ENCODE peak calls at places on chromosomes 11 and 22, in six cellular contexts. X is right atrium auricular region, U is pancreas, B is mammary epithelial cell, D is osteoblast, L is IMR-90. F is an unnamed sample.

GRCh38 chr11:59192446-59193020 is 20.2 kb downstream of the MPEG1 start:
- DNase-seq in D (no peak), B (no peak), X (no peak), U (no peak), L (no peak), F (no peak)

GRCh38 chr11:92123540-92123939 is 101.1 kb upstream of the FAT3 start:
- DNase-seq in L (peak; percentile 0), B (peak; percentile 72), U (no peak), D (no peak), X (no peak), F (no peak)

GRCh38 chr11:78742430-78742829 is 167.8 kb upstream of the NARS2 start:
- DNase-seq in L (peak; percentile 6), U (peak; percentile 85), D (no peak), X (peak; percentile 59), B (peak; percentile 54), F (peak; percentile 92)

GRCh38 chr11:11155962-11156815 is 196.9 kb downstream of the CSNK2A3 start:
- DNase-seq in D (peak; percentile 36), U (no peak), L (no peak), X (no peak), B (no peak), F (no peak)

GRCh38 chr11:62264004-62264403 is 6.0 kb upstream of the SCGB2A2 start:
- DNase-seq in B (no peak), D (no peak), L (peak; percentile 7), X (no peak), U (no peak), F (no peak)

GRCh38 chr11:76217653-76218160 is 11.4 kb upstream of the WNT11 start:
- DNase-seq in U (no peak), L (no peak), B (no peak), X (no peak), D (no peak), F (no peak)

GRCh38 chr11:84905411-84905810 is 721.7 kb downstream of the DLG2 start:
- DNase-seq in U (no peak), X (no peak), L (peak; percentile 22), B (peak; percentile 11), D (no peak), F (no peak)

GRCh38 chr22:39176067-39176621 is 23.7 kb upstream of the CBX7 start:
- DNase-seq in U (peak; percentile 45), X (no peak), D (peak; percentile 93), B (no peak), L (peak; percentile 58), F (peak; percentile 82)

GRCh38 chr11:10572533-10572932 is 4.1 kb upstream of the LYVE1 start:
- DNase-seq in B (no peak), L (no peak), X (no peak), U (no peak), D (no peak), F (no peak)

GRCh38 chr11:117193130-117194020 is 5.8 kb upstream of the TAGLN start:
- DNase-seq in L (no peak), X (no peak), U (no peak), B (no peak), D (peak; percentile 19), F (no peak)

GRCh38 chr11:117192401-117192875 is 6.7 kb upstream of the TAGLN start:
- DNase-seq in U (no peak), B (no peak), L (no peak), D (peak; percentile 31), X (no peak), F (no peak)

GRCh38 chr11:117195208-117195607 is 4.0 kb upstream of the TAGLN start:
- DNase-seq in X (no peak), L (no peak), D (peak; percentile 52), B (no peak), U (peak; percentile 79), F (no peak)

GRCh38 chr11:117195761-117196160 is 3.4 kb upstream of the TAGLN start:
- DNase-seq in D (peak; percentile 38), X (no peak), B (no peak), L (no peak), U (no peak), F (no peak)

DNA sequence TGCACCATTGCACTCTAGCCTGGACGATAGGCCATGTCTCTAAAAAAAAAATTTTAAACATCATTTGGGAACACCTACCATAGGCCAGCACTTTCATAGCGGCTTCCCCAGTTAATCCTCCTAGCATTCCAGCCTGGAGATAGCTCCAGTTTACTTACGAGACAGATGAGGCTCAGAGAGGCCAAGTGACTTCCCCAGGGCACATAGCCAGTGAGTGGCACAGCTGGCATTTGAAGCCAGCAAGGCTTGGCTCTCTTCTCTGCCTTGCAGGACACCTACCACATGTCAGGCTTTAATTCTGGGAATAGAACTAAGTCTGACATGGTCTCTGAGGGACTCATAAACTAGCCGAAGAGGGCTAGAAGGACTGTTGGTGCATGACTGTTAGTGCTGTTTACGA is 4.9 kb upstream of the TAGLN start:
- DNase-seq in D (peak; percentile 51), L (no peak), U (no peak), X (no peak), B (no peak), F (no peak)
- H3K36me3 ChIP-seq in D (peaks cover 62% of the 10 kb centered on the region), L (peaks cover 44% of the 10 kb centered on the region), U (peaks cover 43% of the 10 kb centered on the region), X (peaks cover 57% of the 10 kb centered on the region), B (no peaks in the 10 kb centered on the region), F (no peaks in the 10 kb centered on the region)

DNA sequence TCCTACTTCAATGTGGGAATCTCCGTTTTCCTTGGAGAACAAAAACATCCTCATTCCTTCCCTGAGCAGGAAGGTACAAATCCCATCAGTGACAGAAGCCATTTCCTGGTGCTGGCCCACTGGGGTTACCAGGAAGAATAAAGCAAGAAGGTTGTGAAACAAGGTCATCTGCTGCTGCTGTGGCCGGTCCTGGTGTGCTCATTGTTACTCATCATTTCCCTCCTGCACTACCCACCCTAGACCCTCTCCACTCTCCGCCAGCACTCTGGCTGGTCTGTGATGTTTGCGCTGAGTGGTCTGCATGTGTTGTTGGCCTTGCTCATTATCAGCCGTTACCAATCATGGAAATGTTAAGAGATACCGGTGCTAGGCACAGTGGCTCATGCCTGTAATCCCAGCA is 37.0 kb downstream of the OSBP2 start:
- DNase-seq in X (no peak), B (no peak), L (no peak), D (no peak), U (no peak), F (no peak)
- H3K36me3 ChIP-seq in X (no peaks in the 10 kb centered on the region), B (no peaks in the 10 kb centered on the region), L (no peaks in the 10 kb centered on the region), D (no peaks in the 10 kb centered on the region), U (no peaks in the 10 kb centered on the region), F (peaks cover 2% of the 10 kb centered on the region)

DNA sequence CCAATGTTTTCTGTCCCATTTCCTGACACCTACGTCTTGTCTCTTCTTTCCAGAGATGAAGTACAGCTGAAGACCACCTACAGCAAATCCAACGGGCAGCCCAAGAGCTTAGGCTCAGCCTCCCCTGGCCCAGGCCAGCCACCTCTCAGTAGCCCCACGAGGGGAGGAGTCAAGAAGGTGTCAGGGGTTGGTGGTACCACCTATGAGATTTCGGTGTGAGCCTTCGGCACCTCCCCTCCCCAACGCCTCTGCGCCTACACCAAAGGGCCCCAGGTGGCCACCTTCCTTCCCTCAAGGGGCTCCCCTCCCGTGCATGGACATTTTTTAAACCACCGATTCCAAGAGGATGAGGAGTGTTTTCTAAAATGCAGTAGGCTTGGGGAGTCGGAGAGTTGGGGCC is 12.2 kb downstream of the MED19 start:
- DNase-seq in L (no peak), D (no peak), B (no peak), X (no peak), U (no peak), F (no peak)
- H3K36me3 ChIP-seq in L (peaks cover 61% of the 10 kb centered on the region), D (peaks cover 70% of the 10 kb centered on the region), B (peaks cover 47% of the 10 kb centered on the region), X (peaks cover 82% of the 10 kb centered on the region), U (peaks cover 67% of the 10 kb centered on the region), F (peaks cover 74% of the 10 kb centered on the region)

GRCh38 chr22:31953251-31953650 is 8.9 kb downstream of the YWHAH start:
- DNase-seq in B (no peak), U (no peak), L (no peak), D (no peak), X (no peak), F (no peak)

GRCh38 chr22:31952094-31952401 is 7.7 kb downstream of the YWHAH start:
- DNase-seq in X (no peak), D (peak; percentile 17), B (no peak), U (no peak), L (no peak), F (no peak)

GRCh38 chr22:31952459-31952858 is 8.1 kb downstream of the YWHAH start:
- DNase-seq in U (no peak), D (peak; percentile 88), L (peak; percentile 93), B (peak; percentile 79), X (no peak), F (peak; percentile 34)

GRCh38 chr22:31956360-31956759 is 12.0 kb downstream of the YWHAH start:
- DNase-seq in U (no peak), D (no peak), B (no peak), X (no peak), L (no peak), F (no peak)

GRCh38 chr22:31954535-31955326 is 10.4 kb downstream of the YWHAH start:
- DNase-seq in L (no peak), X (peak; percentile 73), U (no peak), D (no peak), B (no peak), F (no peak)
- H3K36me3 ChIP-seq in L (peaks cover 24% of the 10 kb centered on the region), X (peaks cover 27% of the 10 kb centered on the region), U (peaks cover 24% of the 10 kb centered on the region), D (peaks cover 44% of the 10 kb centered on the region), B (peaks cover 35% of the 10 kb centered on the region), F (peaks cover 70% of the 10 kb centered on the region)